ENCODE peak calls at places on chromosomes 2 and 18, in nine cellular contexts. G is epithelial cell of esophagus; H is BJ; T is left ventricle myocardium inferior; A is fibroblast of lung; N is CD8-positive, alpha-beta T cell; X is IMR-90; J is cardiac muscle cell; I is retinal pigment epithelial cell. V is an unnamed sample.

GRCh38 chr2:138780451-138780880 is 276 bp upstream of the NXPH2 start:
- DNase-seq in G (no peak), H (no peak), T (no peak), A (no peak), N (no peak), X (no peak), J (peak; percentile 35), I (no peak), V (no peak)

GRCh38 chr2:54941248-54941984 is 108.8 kb downstream of the RTN4 start:
- DNase-seq in G (no peak), H (no peak), T (no peak), A (no peak), N (no peak), X (no peak), J (no peak), I (no peak), V (no peak)

GRCh38 chr2:203782262-203782976 is 76.0 kb downstream of the CD28 start:
- DNase-seq in G (peak; percentile 93), H (no peak), T (no peak), A (peak; percentile 95), N (peak; percentile 62), X (peak; percentile 94), J (peak; percentile 63), I (peak; percentile 81), V (peak; percentile 74)

GRCh38 chr18:1784113-1784512 is 787.2 kb downstream of the METTL4 start:
- DNase-seq in G (no peak), H (no peak), T (no peak), A (no peak), N (no peak), X (no peak), J (no peak), I (no peak), V (no peak)

GRCh38 chr2:73982140-73982617 is 2.5 kb upstream of the TET3 start:
- DNase-seq in G (peak; percentile 92), H (no peak), T (no peak), A (peak; percentile 44), N (no peak), X (peak; percentile 53), J (no peak), I (no peak), V (no peak)

GRCh38 chr2:54604771-54605350 is 118.6 kb upstream of the EML6 start:
- DNase-seq in G (no peak), H (no peak), T (no peak), A (no peak), N (no peak), X (no peak), J (no peak), I (no peak), V (no peak)

GRCh38 chr2:208686665-208687064 is 280.1 kb downstream of the PTH2R start:
- DNase-seq in G (no peak), H (no peak), T (no peak), A (no peak), N (no peak), X (no peak), J (no peak), I (no peak), V (no peak)

GRCh38 chr18:10524507-10525425 is 1.1 kb upstream of the NAPG start:
- DNase-seq in G (peak; percentile 56), H (no peak), T (no peak), A (peak; percentile 14), N (no peak), X (peak; percentile 50), J (no peak), I (no peak), V (peak; percentile 77)

DNA sequence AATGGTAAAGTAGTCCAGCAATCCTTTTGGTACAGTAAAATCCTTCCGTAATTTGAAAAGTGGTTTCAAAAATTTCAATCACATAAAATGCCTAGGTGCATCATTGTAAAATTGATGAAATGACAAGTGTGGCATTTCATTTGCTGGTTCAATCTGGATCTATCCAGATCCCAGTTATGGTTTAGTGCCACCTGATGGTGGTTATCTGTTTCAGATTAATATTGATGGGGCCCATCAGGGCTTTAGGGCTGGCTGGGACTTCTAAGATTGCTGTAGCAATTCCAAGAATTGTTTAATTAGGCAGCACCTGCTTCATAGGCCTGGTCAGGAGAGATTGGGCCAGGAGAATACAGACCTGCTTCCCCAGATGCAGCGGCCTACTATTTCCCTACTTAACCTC is 55.5 kb upstream of the PIK3C3 start:
- DNase-seq in G (peak; percentile 41), H (no peak), T (no peak), A (no peak), N (no peak), X (no peak), J (no peak), I (no peak), V (no peak)
- TF ChIP-seq CTCF in G (peak; percentile 40), H (no peak), T (no peak), A (no peak), N (no peak), X (no peak), J (no peak), I (no peak), V (peak; percentile 41)

GRCh38 chr18:12281861-12282260 is 26.2 kb upstream of the TUBB6 start:
- DNase-seq in G (no peak), H (no peak), T (no peak), A (no peak), N (no peak), X (no peak), J (no peak), I (no peak), V (no peak)

GRCh38 chr18:12278153-12278764 is 24.1 kb downstream of the CIDEA start:
- DNase-seq in G (peak; percentile 36), H (no peak), T (no peak), A (peak; percentile 18), N (no peak), X (peak; percentile 13), J (no peak), I (no peak), V (no peak)

GRCh38 chr18:12278765-12279682 is 24.9 kb downstream of the CIDEA start:
- DNase-seq in G (peak; percentile 80), H (peak; percentile 83), T (peak; percentile 86), A (peak; percentile 97), N (no peak), X (peak; percentile 98), J (peak; percentile 98), I (peak; percentile 95), V (no peak)

GRCh38 chr18:12282436-12283039 is 25.5 kb upstream of the TUBB6 start:
- DNase-seq in G (peak; percentile 94), H (peak; percentile 83), T (no peak), A (peak; percentile 66), N (no peak), X (peak; percentile 93), J (no peak), I (no peak), V (no peak)

DNA sequence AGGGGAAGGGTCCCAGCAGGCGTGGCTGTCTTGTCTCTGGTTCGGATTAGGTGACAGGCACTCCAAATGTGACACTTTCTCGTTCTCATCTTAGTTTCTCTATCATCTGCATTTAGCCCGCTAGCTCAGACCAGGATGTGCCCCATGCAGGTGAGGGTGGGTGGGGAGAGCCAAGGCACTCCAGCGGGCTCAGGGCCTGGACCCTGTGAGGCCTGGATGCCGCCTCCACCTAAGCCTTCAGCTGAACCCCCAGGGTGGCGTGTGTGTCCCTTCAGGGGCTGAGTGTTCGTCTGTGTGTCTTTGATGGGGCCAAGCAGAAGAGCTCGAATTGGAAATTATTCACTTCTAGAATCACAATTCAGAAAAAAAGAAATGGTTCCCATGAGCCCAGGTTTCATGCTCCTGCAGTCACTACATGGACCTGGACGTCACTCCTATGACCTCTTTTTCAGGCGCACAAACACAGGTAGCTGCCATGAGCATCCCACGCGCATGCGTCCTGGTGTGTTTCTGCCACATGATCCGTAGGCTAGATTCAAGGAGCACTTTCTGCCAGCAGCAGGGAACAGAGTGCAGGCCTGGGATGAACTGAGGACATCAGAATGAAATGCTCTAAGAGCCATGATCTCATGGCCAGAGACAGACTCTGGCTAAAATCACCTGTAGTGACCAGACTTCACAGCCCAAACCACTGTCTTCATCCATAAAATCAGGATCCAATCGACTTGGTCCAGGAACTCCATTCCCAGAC is 25.8 kb downstream of the CIDEA start:
- DNase-seq in G (no peak), H (no peak), T (no peak), A (no peak), N (no peak), X (no peak), J (no peak), I (no peak), V (no peak)
- H3K4me3 ChIP-seq in G (no peak overlapping the region), H (peak overlapping the region; percentile 27), T (peak overlapping the region; percentile 63), A (no peak overlapping the region), N (no peak overlapping the region), X (peak overlapping the region; percentile 5), J (no peak overlapping the region), I (no peak overlapping the region), V (no peak overlapping the region)

GRCh38 chr2:31237348-31238017 is 3.5 kb downstream of the EHD3 start:
- DNase-seq in G (no peak), H (no peak), T (no peak), A (no peak), N (no peak), X (no peak), J (no peak), I (no peak), V (no peak)

GRCh38 chr2:31234690-31235503 is 945 bp downstream of the EHD3 start:
- DNase-seq in G (no peak), H (no peak), T (no peak), A (no peak), N (no peak), X (no peak), J (no peak), I (no peak), V (no peak)

GRCh38 chr2:31233741-31234689 is at the start of gene EHD3:
- DNase-seq in G (peak; percentile 84), H (peak; percentile 59), T (peak; percentile 89), A (peak; percentile 87), N (peak; percentile 70), X (peak; percentile 91), J (peak; percentile 97), I (peak; percentile 62), V (no peak)

GRCh38 chr2:31236433-31237205 is 2.7 kb downstream of the EHD3 start:
- DNase-seq in G (no peak), H (no peak), T (no peak), A (no peak), N (no peak), X (no peak), J (no peak), I (no peak), V (no peak)

DNA sequence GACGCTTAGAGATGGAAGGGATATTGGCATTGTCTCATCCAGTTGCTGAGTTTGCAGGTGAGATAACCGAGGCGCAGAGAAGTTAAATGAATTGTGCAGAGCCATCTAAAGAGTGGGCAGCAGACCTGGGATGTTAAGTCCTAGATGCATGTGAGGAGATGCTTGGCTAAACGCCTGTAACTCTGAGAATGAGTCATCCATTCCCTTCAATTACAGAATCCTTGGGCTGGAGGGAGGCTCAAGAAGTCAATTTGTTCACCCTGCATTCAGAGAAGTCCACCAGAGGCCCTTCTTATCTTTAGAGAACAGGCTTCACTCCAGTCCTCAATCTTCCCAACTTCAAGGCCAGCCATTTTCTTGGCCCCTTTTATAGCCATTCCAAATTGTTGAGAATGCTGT is 1.6 kb downstream of the EHD3 start:
- DNase-seq in G (peak; percentile 58), H (peak; percentile 70), T (no peak), A (peak; percentile 92), N (no peak), X (peak; percentile 92), J (no peak), I (peak; percentile 68), V (peak; percentile 59)
- TF ChIP-seq CTCF in G (no peak), H (peak; percentile 11), T (no peak), A (no peak), N (no peak), X (no peak), J (no peak), I (no peak), V (no peak)

GRCh38 chr18:26230497-26230896 is 4.3 kb downstream of the TAF4B start:
- DNase-seq in G (no peak), H (no peak), T (no peak), A (no peak), N (no peak), X (no peak), J (no peak), I (no peak), V (no peak)

GRCh38 chr18:26228562-26229260 is 2.5 kb downstream of the TAF4B start:
- DNase-seq in G (peak; percentile 8), H (no peak), T (no peak), A (no peak), N (no peak), X (no peak), J (no peak), I (no peak), V (no peak)

GRCh38 chr18:26233208-26233607 is 7.0 kb downstream of the TAF4B start:
- DNase-seq in G (peak; percentile 43), H (no peak), T (no peak), A (no peak), N (no peak), X (no peak), J (no peak), I (no peak), V (no peak)
- H3K4me3 ChIP-seq in G (no peak overlapping the region), H (no peak overlapping the region), T (no peak overlapping the region), A (no peak overlapping the region), N (no peak overlapping the region), X (no peak overlapping the region), J (no peak overlapping the region), I (no peak overlapping the region), V (no peak overlapping the region)

V was measured in epithelial cell of proximal tubule.